ENCODE peak calls at places on chromosomes 11 and 22, in four cellular contexts. P is stimulated activated CD8-positive, alpha-beta memory T cell treated with anti-CD3 and anti-CD28 coated beads, Interleukin-12 subunit alpha, Interleukin-12 subunit beta, amount 100 ng/mL, for 1 hour; K is NCI-H1092; C is effector CD4-positive, alpha-beta T cell. H is an unnamed sample.

GRCh38 chr22:42939451-42939881 is 75.5 kb downstream of the PACSIN2 start:
- DNase-seq in K (no peak), C (no peak), P (no peak), H (no peak)

GRCh38 chr22:45129703-45130524 is 33.8 kb upstream of the NUP50 start:
- DNase-seq in K (no peak), C (no peak), P (no peak), H (peak; percentile 30)

GRCh38 chr11:85810521-85810870 is 445 bp downstream of the SYTL2 start:
- DNase-seq in P (no peak), K (no peak), C (no peak), H (no peak)

GRCh38 chr11:56841210-56841810 is 92.8 kb upstream of the OR9G4 start:
- DNase-seq in C (no peak), K (peak; percentile 23), P (no peak), H (peak; percentile 61)

GRCh38 chr11:66192181-66192888 is 76.1 kb upstream of the RAB1B start:
- DNase-seq in C (no peak), K (no peak), P (no peak), H (no peak)

GRCh38 chr11:35011389-35011788 is 95.0 kb downstream of the PDHX start:
- DNase-seq in K (no peak), P (no peak), C (no peak), H (no peak)

GRCh38 chr11:102452461-102453285 is at the start of gene TMEM123:
- DNase-seq in C (peak; percentile 84), K (peak; percentile 85), P (peak; percentile 80), H (peak; percentile 91)

GRCh38 chr22:46241397-46242007 is 8.6 kb downstream of the CDPF1 start:
- DNase-seq in C (no peak), P (no peak), K (no peak), H (no peak)

GRCh38 chr11:83033972-83034672 is 37.6 kb downstream of the RAB30 start:
- DNase-seq in K (no peak), C (no peak), P (no peak), H (no peak)

GRCh38 chr11:67313125-67313890 is 10.0 kb downstream of the SSH3 start:
- DNase-seq in K (no peak), C (no peak), P (no peak), H (no peak)

GRCh38 chr22:35910926-35911325 is 117.7 kb downstream of the RBFOX2 start:
- DNase-seq in K (no peak), C (no peak), P (no peak), H (no peak)

GRCh38 chr11:15197696-15198095 is 83.0 kb downstream of the INSC start:
- DNase-seq in C (no peak), P (no peak), K (no peak), H (no peak)

GRCh38 chr11:62954478-62954877 is 30.3 kb downstream of the SLC22A6 start:
- DNase-seq in P (no peak), C (no peak), K (no peak), H (no peak)

GRCh38 chr22:27810566-27810965 is 9.0 kb upstream of the MN1 start:
- DNase-seq in P (no peak), K (peak; percentile 20), C (no peak), H (no peak)

GRCh38 chr11:62081378-62082291 is 42.2 kb upstream of the INCENP start:
- DNase-seq in P (peak; percentile 72), C (peak; percentile 73), K (peak; percentile 71), H (peak; percentile 70)

GRCh38 chr11:3855808-3856491 is 486 bp downstream of the STIM1 start:
- DNase-seq in C (peak; percentile 31), K (no peak), P (no peak), H (no peak)

GRCh38 chr11:11510939-11511338 is 110.9 kb downstream of the GALNT18 start:
- DNase-seq in K (peak; percentile 88), P (no peak), C (no peak), H (no peak)

GRCh38 chr11:13053255-13053917 is 44.3 kb downstream of the RASSF10 start:
- DNase-seq in K (no peak), C (no peak), P (no peak), H (no peak)

GRCh38 chr22:24521791-24522245 is 26.7 kb downstream of the UPB1 start:
- DNase-seq in C (no peak), P (no peak), K (peak; percentile 76), H (peak; percentile 58)

GRCh38 chr11:78209478-78209877 is 20.8 kb downstream of the USP35 start:
- DNase-seq in P (no peak), C (no peak), K (no peak), H (no peak)

GRCh38 chr11:114192841-114193389 is 103.3 kb upstream of the NNMT start:
- DNase-seq in P (no peak), K (no peak), C (no peak), H (no peak)

GRCh38 chr11:134275534-134276395 is at the start of gene GLB1L3:
- DNase-seq in C (peak; percentile 72), P (peak; percentile 68), K (peak; percentile 80), H (peak; percentile 76)

GRCh38 chr11:3959918-3960295 is 104.4 kb downstream of the STIM1 start:
- DNase-seq in P (no peak), C (no peak), K (no peak), H (no peak)

GRCh38 chr11:845872-846271 is 3.2 kb downstream of the TSPAN4 start:
- DNase-seq in C (no peak), P (no peak), K (no peak), H (no peak)

GRCh38 chr11:14773755-14774154 is 118.3 kb downstream of the CYP2R1 start:
- DNase-seq in P (no peak), C (no peak), K (no peak), H (no peak)

GRCh38 chr11:99268895-99269294 is 248.1 kb downstream of the CNTN5 start:
- DNase-seq in C (no peak), K (no peak), P (no peak), H (no peak)

GRCh38 chr11:133930767-133931448 is 25.9 kb downstream of the IGSF9B start:
- DNase-seq in K (no peak), P (no peak), C (no peak), H (no peak)

GRCh38 chr11:128544625-128545024 is 42.7 kb downstream of the ETS1 start:
- DNase-seq in C (no peak), P (no peak), K (peak; percentile 19), H (no peak)

GRCh38 chr11:8357505-8357888 is 93.8 kb upstream of the LMO1 start:
- DNase-seq in K (no peak), C (no peak), P (no peak), H (no peak)

GRCh38 chr11:96197801-96198465 is 145.1 kb downstream of the MAML2 start:
- DNase-seq in K (no peak), P (no peak), C (no peak), H (no peak)

GRCh38 chr11:102925988-102926387 is 29.5 kb downstream of the MMP13 start:
- DNase-seq in C (no peak), K (no peak), P (no peak), H (no peak)

H was measured in GM20000.